ENCODE peak calls at places on chromosomes 6 and 20, in nine cellular contexts. F, U, P, O, E, D, M, J and Q are unnamed samples.

GRCh38 chr20:4840831-4841230 is 119.1 kb downstream of the PRND start:
- DNase-seq in D (no peak), J (no peak), P (no peak), U (no peak), E (no peak), M (peak; percentile 25), O (no peak), F (no peak), Q (no peak)

GRCh38 chr20:25043499-25044260 is 14.3 kb downstream of the ACSS1 start:
- DNase-seq in D (peak; percentile 61), J (no peak), P (no peak), M (no peak), U (no peak), E (no peak), O (no peak), F (no peak), Q (no peak)

GRCh38 chr20:5658897-5659296 is 91.3 kb upstream of the SHLD1 start:
- DNase-seq in F (no peak), P (peak; percentile 95), O (no peak), U (peak; percentile 9), E (no peak), D (peak; percentile 78), M (peak; percentile 25), J (peak; percentile 60), Q (peak; percentile 67)

GRCh38 chr20:62964700-62965099 is 12.2 kb downstream of the SLC17A9 start:
- DNase-seq in D (peak; percentile 51), U (no peak), J (peak; percentile 44), M (no peak), P (no peak), E (no peak), F (no peak), O (no peak), Q (no peak)

GRCh38 chr6:53922571-53922981 is 127.8 kb downstream of the LRRC1 start:
- DNase-seq in P (peak; percentile 71), O (no peak), M (no peak), F (no peak), U (no peak), E (no peak), J (no peak), D (peak; percentile 76), Q (no peak)

GRCh38 chr6:55822815-55823214 is 52.6 kb downstream of the BMP5 start:
- DNase-seq in D (no peak), U (no peak), P (peak; percentile 48), E (no peak), F (no peak), O (no peak), M (no peak), J (no peak), Q (peak; percentile 53)

GRCh38 chr6:166258854-166259276 is 49.3 kb downstream of the PRR18 start:
- DNase-seq in D (no peak), E (peak; percentile 27), M (no peak), P (no peak), O (peak; percentile 26), F (no peak), U (no peak), J (no peak), Q (no peak)

GRCh38 chr6:1703091-1703855 is 93.6 kb downstream of the FOXC1 start:
- DNase-seq in U (no peak), M (no peak), D (no peak), F (no peak), P (no peak), E (no peak), J (no peak), O (no peak), Q (no peak)

GRCh38 chr6:9103876-9104521 is 668.7 kb upstream of the SLC35B3 start:
- DNase-seq in D (no peak), E (no peak), M (no peak), F (no peak), O (no peak), U (no peak), J (no peak), P (no peak), Q (no peak)

GRCh38 chr6:140253096-140253495 is 878.6 kb upstream of the CITED2 start:
- DNase-seq in U (no peak), D (no peak), E (no peak), P (peak; percentile 53), O (no peak), F (no peak), M (no peak), J (peak; percentile 36), Q (peak; percentile 63)

GRCh38 chr20:59146801-59147118 is 16.9 kb upstream of the ZNF831 start:
- DNase-seq in U (no peak), O (no peak), J (no peak), F (no peak), P (no peak), M (no peak), E (no peak), D (no peak), Q (no peak)